ENCODE peak calls at places on chromosomes 16 and 17, in nine cellular contexts. U, Y, N, I, V, G, J, R and S are unnamed samples.
A peak's percentile ranks its signal among the peaks of the same experiment; 100 is the strongest.

GRCh38 chr17:57226793-57227192 is 29.5 kb upstream of the MSI2 start:
- DNase-seq in J (no peak), N (no peak), V (no peak), R (no peak), Y (no peak), I (peak; percentile 50), U (no peak), G (no peak), S (no peak)

GRCh38 chr16:80260906-80261311 is 279.9 kb upstream of the DYNLRB2 start:
- DNase-seq in U (no peak), Y (no peak), N (no peak), R (no peak), J (no peak), G (no peak), I (peak; percentile 17), V (no peak), S (no peak)

GRCh38 chr16:2214721-2214970 is at the start of gene PGP:
- DNase-seq in N (no peak), G (no peak), U (no peak), I (no peak), V (no peak), J (no peak), R (no peak), Y (no peak), S (no peak)

GRCh38 chr17:67491009-67491677 is 114.1 kb downstream of the PITPNC1 start:
- DNase-seq in G (no peak), U (no peak), I (peak; percentile 54), R (peak; percentile 18), Y (peak; percentile 49), V (peak; percentile 93), N (peak; percentile 39), J (peak; percentile 23), S (peak; percentile 50)

GRCh38 chr16:27446721-27447120 is 44.7 kb downstream of the IL21R start:
- DNase-seq in N (no peak), J (no peak), U (no peak), Y (no peak), V (no peak), R (no peak), G (peak; percentile 80), I (no peak), S (no peak)

GRCh38 chr16:65667013-65667578 is 545.2 kb upstream of the CDH11 start:
- DNase-seq in V (no peak), Y (peak; percentile 32), I (no peak), U (no peak), G (peak; percentile 11), N (no peak), R (no peak), J (no peak), S (no peak)

GRCh38 chr16:8867483-8868271 is 1.1 kb downstream of the CARHSP1 start:
- DNase-seq in V (no peak), N (peak; percentile 50), J (peak; percentile 45), I (peak; percentile 45), Y (peak; percentile 75), G (no peak), R (no peak), U (no peak), S (no peak)

GRCh38 chr17:81859906-81860755 is at the start of gene P4HB:
- DNase-seq in U (no peak), R (peak; percentile 13), I (peak; percentile 39), N (no peak), V (no peak), G (no peak), Y (no peak), J (peak; percentile 95), S (peak; percentile 97)

GRCh38 chr17:9334536-9335446 is 240.8 kb downstream of the STX8 start:
- DNase-seq in N (no peak), I (no peak), J (no peak), Y (no peak), U (no peak), V (no peak), R (no peak), G (no peak), S (no peak)

GRCh38 chr17:78040561-78041400 is 82.3 kb downstream of the TNRC6C start:
- DNase-seq in U (peak; percentile 44), V (no peak), I (peak; percentile 85), Y (peak; percentile 41), G (no peak), J (no peak), N (peak; percentile 59), R (no peak), S (no peak)

GRCh38 chr17:76219670-76220383 is 20.5 kb downstream of the RNF157 start:
- DNase-seq in V (no peak), I (no peak), U (no peak), G (no peak), J (no peak), R (no peak), N (no peak), Y (no peak), S (no peak)

GRCh38 chr16:88817785-88818609 is 6.3 kb upstream of the APRT start:
- DNase-seq in U (no peak), I (no peak), R (no peak), V (no peak), G (no peak), Y (no peak), J (no peak), N (no peak), S (no peak)

GRCh38 chr16:27321013-27321960 is 7.5 kb downstream of the IL4R start:
- DNase-seq in G (no peak), R (no peak), N (no peak), I (no peak), V (no peak), J (no peak), U (no peak), Y (no peak), S (no peak)

GRCh38 chr17:4148611-4149308 is 5.8 kb downstream of the CYB5D2 start:
- DNase-seq in R (no peak), I (no peak), G (no peak), N (no peak), U (no peak), Y (no peak), J (no peak), V (no peak), S (no peak)

GRCh38 chr16:89164436-89164835 is 7.1 kb upstream of the CDH15 start:
- DNase-seq in V (no peak), N (no peak), I (no peak), G (no peak), U (no peak), J (peak; percentile 70), Y (no peak), R (peak; percentile 35), S (no peak)